ENCODE peak calls at places on chromosomes 5 and 9, in six cellular contexts. C is mucosa of descending colon, S is colonic mucosa, Z is choroid plexus epithelial cell, N is GM20000, F is WERI-Rb-1. A is an unnamed sample.

GRCh38 chr5:39092581-39093350 is 18.6 kb upstream of the RICTOR start:
- DNase-seq in C (no peak), S (no peak), Z (peak; percentile 26), N (no peak), F (no peak), A (no peak)

GRCh38 chr9:89802809-89803355 is 198.1 kb downstream of the GADD45G start:
- DNase-seq in C (no peak), S (no peak), Z (peak; percentile 40), N (no peak), F (no peak), A (no peak)

GRCh38 chr9:34513567-34514214 is 9.1 kb downstream of the ENHO start:
- DNase-seq in C (no peak), S (no peak), Z (peak; percentile 13), N (no peak), F (peak; percentile 46), A (no peak)

GRCh38 chr9:132412089-132412488 is 2.1 kb downstream of the CFAP77 start:
- DNase-seq in C (no peak), S (no peak), Z (peak; percentile 28), N (peak; percentile 46), F (peak; percentile 75), A (peak; percentile 21)

GRCh38 chr5:58407042-58407709 is 52.7 kb downstream of the PLK2 start:
- DNase-seq in C (no peak), S (no peak), Z (peak; percentile 52), N (no peak), F (no peak), A (no peak)

GRCh38 chr5:1806974-1807373 is 5.8 kb downstream of the NDUFS6 start:
- DNase-seq in C (no peak), S (no peak), Z (no peak), N (no peak), F (no peak), A (no peak)

GRCh38 chr5:43486353-43486752 is 2.7 kb upstream of the TMEM267 start:
- DNase-seq in C (no peak), S (no peak), Z (no peak), N (no peak), F (no peak), A (no peak)

GRCh38 chr5:37086466-37087178 is 162.6 kb downstream of the CPLANE1 start:
- DNase-seq in C (peak; percentile 25), S (peak; percentile 35), Z (peak; percentile 78), N (no peak), F (no peak), A (no peak)

GRCh38 chr9:86795047-86795437 is 152.3 kb downstream of the GAS1 start:
- DNase-seq in C (no peak), S (no peak), Z (peak; percentile 10), N (no peak), F (no peak), A (no peak)

GRCh38 chr5:83430130-83431010 is 41.2 kb upstream of the VCAN start:
- DNase-seq in C (peak; percentile 74), S (peak; percentile 53), Z (peak; percentile 84), N (peak; percentile 62), F (peak; percentile 80), A (peak; percentile 81)

GRCh38 chr5:97142521-97143254 is at the start of gene LIX1:
- DNase-seq in C (peak; percentile 53), S (peak; percentile 34), Z (peak; percentile 72), N (peak; percentile 58), F (peak; percentile 63), A (peak; percentile 45)

GRCh38 chr5:95369796-95370195 is 21.4 kb upstream of the FAM81B start:
- DNase-seq in C (no peak), S (no peak), Z (no peak), N (no peak), F (no peak), A (no peak)

GRCh38 chr5:10678236-10678635 is 82.8 kb downstream of the DAP start:
- DNase-seq in C (no peak), S (no peak), Z (no peak), N (no peak), F (no peak), A (no peak)

GRCh38 chr5:169013208-169013728 is 287.7 kb downstream of the SLIT3 start:
- DNase-seq in C (no peak), S (no peak), Z (no peak), N (no peak), F (no peak), A (no peak)

GRCh38 chr5:181203093-181203711 is 1.8 kb downstream of the TRIM7 start:
- DNase-seq in C (no peak), S (no peak), Z (peak; percentile 57), N (no peak), F (no peak), A (no peak)

GRCh38 chr5:143662020-143662419 is 149.9 kb upstream of the HMHB1 start:
- DNase-seq in C (no peak), S (no peak), Z (no peak), N (no peak), F (no peak), A (no peak)

GRCh38 chr9:5140151-5140550 is 45.3 kb downstream of the INSL6 start:
- DNase-seq in C (no peak), S (no peak), Z (no peak), N (no peak), F (no peak), A (no peak)

GRCh38 chr5:157478726-157479125 is 18.7 kb downstream of the NIPAL4 start:
- DNase-seq in C (no peak), S (no peak), Z (no peak), N (no peak), F (no peak), A (no peak)

GRCh38 chr5:148457183-148457620 is 73.4 kb downstream of the FBXO38 start:
- DNase-seq in C (no peak), S (no peak), Z (peak; percentile 27), N (no peak), F (peak; percentile 20), A (peak; percentile 58)

GRCh38 chr5:138148811-138149210 is 9.6 kb upstream of the NME5 start:
- DNase-seq in C (peak; percentile 37), S (peak; percentile 60), Z (peak; percentile 61), N (no peak), F (no peak), A (peak; percentile 52)

GRCh38 chr9:34507966-34508365 is 14.8 kb downstream of the ENHO start:
- DNase-seq in C (no peak), S (no peak), Z (no peak), N (no peak), F (no peak), A (no peak)

GRCh38 chr5:160045004-160045403 is 36.1 kb downstream of the TTC1 start:
- DNase-seq in C (no peak), S (no peak), Z (peak; percentile 13), N (no peak), F (no peak), A (no peak)

GRCh38 chr5:160039810-160040470 is 31.0 kb downstream of the TTC1 start:
- DNase-seq in C (no peak), S (no peak), Z (peak; percentile 43), N (no peak), F (no peak), A (no peak)

GRCh38 chr5:160047362-160047761 is 38.4 kb downstream of the TTC1 start:
- DNase-seq in C (no peak), S (no peak), Z (no peak), N (no peak), F (no peak), A (no peak)

GRCh38 chr5:160040471-160040835 is 31.5 kb downstream of the TTC1 start:
- DNase-seq in C (no peak), S (no peak), Z (no peak), N (no peak), F (no peak), A (no peak)

DNA sequence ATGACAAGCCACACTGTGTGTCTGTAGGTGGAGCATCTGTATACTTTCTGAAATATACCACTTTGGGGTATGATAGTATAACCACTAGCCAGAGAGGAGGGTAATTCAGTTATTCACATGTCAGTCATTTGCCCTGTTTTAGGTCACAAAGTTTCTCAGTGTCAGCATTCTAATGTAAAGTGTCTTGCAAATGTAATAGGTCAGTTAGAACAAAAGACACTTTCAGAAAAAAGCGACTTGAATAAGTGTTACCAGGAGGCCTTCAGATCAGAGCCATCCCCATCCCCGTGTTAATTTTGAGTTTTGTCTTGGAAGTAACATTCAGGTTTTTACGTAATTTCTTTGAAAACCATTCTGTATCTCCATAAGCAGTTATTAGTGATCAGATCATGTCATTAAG is 33.7 kb downstream of the TTC1 start:
- DNase-seq in C (no peak), S (no peak), Z (no peak), N (no peak), F (no peak), A (no peak)
- TF ChIP-seq CTCF in C (no peak), S (no peak), Z (no peak), N (no peak), F (no peak), A (no peak)

GRCh38 chr5:624951-625230 is 12.8 kb downstream of the CEP72 start:
- DNase-seq in C (no peak), S (no peak), Z (no peak), N (no peak), F (no peak), A (no peak)
- TF ChIP-seq CTCF in C (no peak), S (no peak), Z (no peak), N (no peak), F (no peak), A (no peak)

GRCh38 chr5:27124590-27124989 is 86.2 kb upstream of the CDH9 start:
- DNase-seq in C (no peak), S (no peak), Z (peak; percentile 71), N (no peak), F (peak; percentile 45), A (peak; percentile 14)
- TF ChIP-seq CTCF in C (no peak), S (no peak), Z (peak; percentile 78), N (no peak), F (peak; percentile 35), A (no peak)

GRCh38 chr9:130445268-130445983 is 665 bp downstream of the ASS1 start:
- DNase-seq in C (peak; percentile 76), S (peak; percentile 78), Z (peak; percentile 76), N (no peak), F (peak; percentile 64), A (peak; percentile 42)
- TF ChIP-seq CTCF in C (no peak), S (no peak), Z (peak; percentile 12), N (no peak), F (no peak), A (no peak)

GRCh38 chr5:110590187-110590586 is 136.3 kb downstream of the TMEM232 start:
- DNase-seq in C (no peak), S (no peak), Z (peak; percentile 62), N (no peak), F (no peak), A (no peak)
- TF ChIP-seq CTCF in C (no peak), S (peak; percentile 23), Z (peak; percentile 68), N (peak; percentile 12), F (peak; percentile 55), A (peak; percentile 71)

DNA sequence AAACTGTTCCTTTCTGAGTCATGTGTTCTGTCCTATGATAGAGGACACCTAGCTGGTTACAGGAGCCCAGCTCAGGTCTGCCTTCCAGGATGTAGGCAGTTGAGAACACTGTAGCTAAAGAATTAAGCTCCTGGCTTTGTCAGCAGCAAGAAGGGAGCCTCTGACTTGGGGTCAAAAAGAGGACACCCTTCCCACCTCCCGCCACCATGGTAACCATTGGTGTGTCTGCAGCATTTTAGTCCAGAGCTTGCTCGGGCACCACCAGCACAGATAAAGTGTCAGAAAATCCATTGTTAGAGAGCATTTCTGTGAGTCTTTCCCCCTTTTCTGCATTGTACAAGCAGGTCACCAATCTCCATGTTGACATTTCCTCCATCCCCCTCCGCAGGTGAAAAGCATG is 181.7 kb downstream of the DOCK8 start:
- DNase-seq in C (no peak), S (no peak), Z (no peak), N (no peak), F (peak; percentile 17), A (no peak)
- TF ChIP-seq CTCF in C (no peak), S (no peak), Z (no peak), N (no peak), F (no peak), A (no peak)